ENCODE peak calls at places on chromosomes 4 and X, in nine cellular contexts. One of them, this sample, is unnamed.

GRCh38 chr4:144594471-144594986 is 51.4 kb upstream of the HHIP start:
- DNase-seq in H7: no peak
- DNase-seq in bronchial epithelial cell: no peak
- DNase-seq in stimulated activated CD4-positive, alpha-beta T cell treated with anti-CD3 and anti-CD28 coated beads, Interleukin-15, amount 100 ng/mL, for 24 hours: no peak
- DNase-seq in aorta: no peak
- DNase-seq in upper lobe of right lung: no peak
- DNase-seq in GM10248: no peak
- DNase-seq in transverse colon: no peak
- DNase-seq in M059J: peak; percentile 29
- DNase-seq in this sample: no peak

GRCh38 chr4:121216438-121216837 is 52.3 kb upstream of the TNIP3 start:
- DNase-seq in H7: no peak
- DNase-seq in GM10248: no peak
- DNase-seq in M059J: no peak
- DNase-seq in transverse colon: no peak
- DNase-seq in upper lobe of right lung: no peak
- DNase-seq in stimulated activated CD4-positive, alpha-beta T cell treated with anti-CD3 and anti-CD28 coated beads, Interleukin-15, amount 100 ng/mL, for 24 hours: no peak
- DNase-seq in bronchial epithelial cell: no peak
- DNase-seq in aorta: no peak
- DNase-seq in this sample: no peak

GRCh38 chrX:41563881-41564280 is 116.7 kb downstream of the NYX start:
- DNase-seq in M059J: peak; percentile 9
- DNase-seq in aorta: no peak
- DNase-seq in bronchial epithelial cell: no peak
- DNase-seq in GM10248: no peak
- DNase-seq in upper lobe of right lung: no peak
- DNase-seq in transverse colon: no peak
- DNase-seq in stimulated activated CD4-positive, alpha-beta T cell treated with anti-CD3 and anti-CD28 coated beads, Interleukin-15, amount 100 ng/mL, for 24 hours: no peak
- DNase-seq in H7: no peak
- DNase-seq in this sample: no peak

GRCh38 chr4:20203508-20203907 is 48.2 kb upstream of the SLIT2 start:
- DNase-seq in bronchial epithelial cell: peak; percentile 13
- DNase-seq in H7: no peak
- DNase-seq in upper lobe of right lung: no peak
- DNase-seq in transverse colon: no peak
- DNase-seq in stimulated activated CD4-positive, alpha-beta T cell treated with anti-CD3 and anti-CD28 coated beads, Interleukin-15, amount 100 ng/mL, for 24 hours: no peak
- DNase-seq in aorta: no peak
- DNase-seq in GM10248: no peak
- DNase-seq in M059J: peak; percentile 95
- DNase-seq in this sample: no peak

GRCh38 chr4:47939456-47939855 is 25.1 kb upstream of the NFXL1 start:
- DNase-seq in aorta: no peak
- DNase-seq in upper lobe of right lung: no peak
- DNase-seq in GM10248: no peak
- DNase-seq in stimulated activated CD4-positive, alpha-beta T cell treated with anti-CD3 and anti-CD28 coated beads, Interleukin-15, amount 100 ng/mL, for 24 hours: no peak
- DNase-seq in bronchial epithelial cell: no peak
- DNase-seq in transverse colon: no peak
- DNase-seq in H7: no peak
- DNase-seq in M059J: no peak
- DNase-seq in this sample: peak; percentile 35

GRCh38 chrX:1483843-1484637 is 31.3 kb upstream of the ASMTL start:
- DNase-seq in bronchial epithelial cell: no peak
- DNase-seq in aorta: peak; percentile 61
- DNase-seq in stimulated activated CD4-positive, alpha-beta T cell treated with anti-CD3 and anti-CD28 coated beads, Interleukin-15, amount 100 ng/mL, for 24 hours: no peak
- DNase-seq in GM10248: peak; percentile 77
- DNase-seq in transverse colon: no peak
- DNase-seq in H7: no peak
- DNase-seq in upper lobe of right lung: peak; percentile 27
- DNase-seq in M059J: no peak
- DNase-seq in this sample: no peak

GRCh38 chr4:10571896-10572295 is 112.7 kb downstream of the CLNK start:
- DNase-seq in stimulated activated CD4-positive, alpha-beta T cell treated with anti-CD3 and anti-CD28 coated beads, Interleukin-15, amount 100 ng/mL, for 24 hours: no peak
- DNase-seq in M059J: no peak
- DNase-seq in H7: no peak
- DNase-seq in upper lobe of right lung: no peak
- DNase-seq in GM10248: no peak
- DNase-seq in aorta: no peak
- DNase-seq in bronchial epithelial cell: peak; percentile 17
- DNase-seq in transverse colon: no peak
- DNase-seq in this sample: no peak

GRCh38 chr4:24477919-24478318 is 106.4 kb downstream of the DHX15 start:
- DNase-seq in aorta: no peak
- DNase-seq in upper lobe of right lung: no peak
- DNase-seq in stimulated activated CD4-positive, alpha-beta T cell treated with anti-CD3 and anti-CD28 coated beads, Interleukin-15, amount 100 ng/mL, for 24 hours: no peak
- DNase-seq in GM10248: no peak
- DNase-seq in M059J: peak; percentile 16
- DNase-seq in transverse colon: no peak
- DNase-seq in bronchial epithelial cell: no peak
- DNase-seq in H7: peak; percentile 51
- DNase-seq in this sample: no peak

GRCh38 chr4:184805462-184806245 is 20.1 kb downstream of the ACSL1 start:
- DNase-seq in bronchial epithelial cell: peak; percentile 48
- DNase-seq in transverse colon: peak; percentile 44
- DNase-seq in aorta: no peak
- DNase-seq in M059J: no peak
- DNase-seq in upper lobe of right lung: peak; percentile 92
- DNase-seq in H7: peak; percentile 49
- DNase-seq in GM10248: peak; percentile 36
- DNase-seq in stimulated activated CD4-positive, alpha-beta T cell treated with anti-CD3 and anti-CD28 coated beads, Interleukin-15, amount 100 ng/mL, for 24 hours: no peak
- DNase-seq in this sample: peak; percentile 48

GRCh38 chrX:150616179-150616862 is 47.9 kb downstream of the MTM1 start:
- DNase-seq in aorta: no peak
- DNase-seq in H7: peak; percentile 16
- DNase-seq in transverse colon: no peak
- DNase-seq in M059J: no peak
- DNase-seq in bronchial epithelial cell: no peak
- DNase-seq in GM10248: no peak
- DNase-seq in upper lobe of right lung: no peak
- DNase-seq in stimulated activated CD4-positive, alpha-beta T cell treated with anti-CD3 and anti-CD28 coated beads, Interleukin-15, amount 100 ng/mL, for 24 hours: no peak
- DNase-seq in this sample: no peak

GRCh38 chr4:2350982-2351381 is 67.5 kb downstream of the ZFYVE28 start:
- DNase-seq in H7: peak; percentile 22
- DNase-seq in transverse colon: peak; percentile 3
- DNase-seq in bronchial epithelial cell: no peak
- DNase-seq in M059J: no peak
- DNase-seq in GM10248: no peak
- DNase-seq in stimulated activated CD4-positive, alpha-beta T cell treated with anti-CD3 and anti-CD28 coated beads, Interleukin-15, amount 100 ng/mL, for 24 hours: no peak
- DNase-seq in upper lobe of right lung: peak; percentile 27
- DNase-seq in aorta: peak; percentile 26
- DNase-seq in this sample: no peak

GRCh38 chr4:186760576-186760975 is 36.9 kb upstream of the FAT1 start:
- DNase-seq in GM10248: no peak
- DNase-seq in aorta: no peak
- DNase-seq in upper lobe of right lung: no peak
- DNase-seq in transverse colon: no peak
- DNase-seq in H7: no peak
- DNase-seq in stimulated activated CD4-positive, alpha-beta T cell treated with anti-CD3 and anti-CD28 coated beads, Interleukin-15, amount 100 ng/mL, for 24 hours: no peak
- DNase-seq in M059J: peak; percentile 82
- DNase-seq in bronchial epithelial cell: peak; percentile 61
- DNase-seq in this sample: no peak

GRCh38 chr4:41438564-41438963 is 99.4 kb upstream of the LIMCH1 start:
- DNase-seq in M059J: no peak
- DNase-seq in bronchial epithelial cell: peak; percentile 50
- DNase-seq in H7: no peak
- DNase-seq in GM10248: no peak
- DNase-seq in transverse colon: no peak
- DNase-seq in aorta: no peak
- DNase-seq in stimulated activated CD4-positive, alpha-beta T cell treated with anti-CD3 and anti-CD28 coated beads, Interleukin-15, amount 100 ng/mL, for 24 hours: no peak
- DNase-seq in upper lobe of right lung: no peak
- DNase-seq in this sample: no peak

GRCh38 chrX:24298191-24298590 is 15.7 kb downstream of the SUPT20HL2 start:
- DNase-seq in transverse colon: no peak
- DNase-seq in bronchial epithelial cell: no peak
- DNase-seq in aorta: no peak
- DNase-seq in GM10248: no peak
- DNase-seq in upper lobe of right lung: no peak
- DNase-seq in H7: no peak
- DNase-seq in M059J: peak; percentile 60
- DNase-seq in stimulated activated CD4-positive, alpha-beta T cell treated with anti-CD3 and anti-CD28 coated beads, Interleukin-15, amount 100 ng/mL, for 24 hours: no peak
- DNase-seq in this sample: peak; percentile 7

GRCh38 chr4:88803600-88804096 is 106.0 kb upstream of the NAP1L5 start:
- DNase-seq in aorta: no peak
- DNase-seq in upper lobe of right lung: no peak
- DNase-seq in bronchial epithelial cell: peak; percentile 90
- DNase-seq in H7: no peak
- DNase-seq in stimulated activated CD4-positive, alpha-beta T cell treated with anti-CD3 and anti-CD28 coated beads, Interleukin-15, amount 100 ng/mL, for 24 hours: peak; percentile 29
- DNase-seq in transverse colon: peak; percentile 43
- DNase-seq in M059J: peak; percentile 88
- DNase-seq in GM10248: peak; percentile 7
- DNase-seq in this sample: peak; percentile 22

GRCh38 chrX:32448320-32448719 is 763.0 kb downstream of the DMD start:
- DNase-seq in H7: no peak
- DNase-seq in stimulated activated CD4-positive, alpha-beta T cell treated with anti-CD3 and anti-CD28 coated beads, Interleukin-15, amount 100 ng/mL, for 24 hours: no peak
- DNase-seq in M059J: peak; percentile 53
- DNase-seq in upper lobe of right lung: no peak
- DNase-seq in transverse colon: no peak
- DNase-seq in aorta: no peak
- DNase-seq in bronchial epithelial cell: peak; percentile 0
- DNase-seq in GM10248: peak; percentile 6
- DNase-seq in this sample: peak; percentile 0

GRCh38 chr4:38600575-38600974 is 63.4 kb upstream of the KLF3 start:
- DNase-seq in transverse colon: no peak
- DNase-seq in bronchial epithelial cell: peak; percentile 28
- DNase-seq in H7: no peak
- DNase-seq in M059J: no peak
- DNase-seq in upper lobe of right lung: no peak
- DNase-seq in GM10248: no peak
- DNase-seq in stimulated activated CD4-positive, alpha-beta T cell treated with anti-CD3 and anti-CD28 coated beads, Interleukin-15, amount 100 ng/mL, for 24 hours: no peak
- DNase-seq in aorta: no peak
- DNase-seq in this sample: no peak

GRCh38 chrX:141220342-141221008 is 21.8 kb downstream of the SPANXC start:
- DNase-seq in aorta: no peak
- DNase-seq in M059J: peak; percentile 91
- DNase-seq in H7: no peak
- DNase-seq in GM10248: no peak
- DNase-seq in transverse colon: no peak
- DNase-seq in bronchial epithelial cell: peak; percentile 79
- DNase-seq in stimulated activated CD4-positive, alpha-beta T cell treated with anti-CD3 and anti-CD28 coated beads, Interleukin-15, amount 100 ng/mL, for 24 hours: no peak
- DNase-seq in upper lobe of right lung: no peak
- DNase-seq in this sample: no peak

GRCh38 chrX:8960809-8961413 is 73.0 kb downstream of the FAM9B start:
- DNase-seq in GM10248: no peak
- DNase-seq in stimulated activated CD4-positive, alpha-beta T cell treated with anti-CD3 and anti-CD28 coated beads, Interleukin-15, amount 100 ng/mL, for 24 hours: no peak
- DNase-seq in bronchial epithelial cell: no peak
- DNase-seq in H7: no peak
- DNase-seq in aorta: no peak
- DNase-seq in upper lobe of right lung: no peak
- DNase-seq in M059J: peak; percentile 25
- DNase-seq in transverse colon: no peak
- DNase-seq in this sample: no peak

GRCh38 chrX:13074297-13075262 is 30.2 kb upstream of the FAM9C start:
- DNase-seq in transverse colon: no peak
- DNase-seq in aorta: no peak
- DNase-seq in upper lobe of right lung: no peak
- DNase-seq in bronchial epithelial cell: no peak
- DNase-seq in stimulated activated CD4-positive, alpha-beta T cell treated with anti-CD3 and anti-CD28 coated beads, Interleukin-15, amount 100 ng/mL, for 24 hours: no peak
- DNase-seq in GM10248: peak; percentile 56
- DNase-seq in H7: no peak
- DNase-seq in M059J: no peak
- DNase-seq in this sample: no peak

GRCh38 chr4:139833131-139833930 is 167.7 kb downstream of the MGST2 start:
- DNase-seq in H7: peak; percentile 50
- DNase-seq in upper lobe of right lung: no peak
- DNase-seq in bronchial epithelial cell: no peak
- DNase-seq in transverse colon: no peak
- DNase-seq in GM10248: no peak
- DNase-seq in stimulated activated CD4-positive, alpha-beta T cell treated with anti-CD3 and anti-CD28 coated beads, Interleukin-15, amount 100 ng/mL, for 24 hours: no peak
- DNase-seq in aorta: no peak
- DNase-seq in M059J: no peak
- DNase-seq in this sample: no peak

GRCh38 chrX:46620505-46620904 is 46.9 kb downstream of the CHST7 start:
- DNase-seq in aorta: no peak
- DNase-seq in transverse colon: no peak
- DNase-seq in stimulated activated CD4-positive, alpha-beta T cell treated with anti-CD3 and anti-CD28 coated beads, Interleukin-15, amount 100 ng/mL, for 24 hours: no peak
- DNase-seq in upper lobe of right lung: no peak
- DNase-seq in M059J: no peak
- DNase-seq in bronchial epithelial cell: peak; percentile 33
- DNase-seq in GM10248: no peak
- DNase-seq in H7: no peak
- DNase-seq in this sample: no peak

GRCh38 chr4:118904418-118904817 is 15.8 kb downstream of the SYNPO2 start:
- DNase-seq in upper lobe of right lung: no peak
- DNase-seq in transverse colon: no peak
- DNase-seq in aorta: no peak
- DNase-seq in stimulated activated CD4-positive, alpha-beta T cell treated with anti-CD3 and anti-CD28 coated beads, Interleukin-15, amount 100 ng/mL, for 24 hours: no peak
- DNase-seq in M059J: no peak
- DNase-seq in bronchial epithelial cell: no peak
- DNase-seq in GM10248: no peak
- DNase-seq in H7: no peak
- DNase-seq in this sample: no peak

GRCh38 chrX:20056704-20057103 is 60.0 kb downstream of the MAP7D2 start:
- DNase-seq in transverse colon: no peak
- DNase-seq in GM10248: no peak
- DNase-seq in M059J: peak; percentile 88
- DNase-seq in aorta: no peak
- DNase-seq in stimulated activated CD4-positive, alpha-beta T cell treated with anti-CD3 and anti-CD28 coated beads, Interleukin-15, amount 100 ng/mL, for 24 hours: no peak
- DNase-seq in H7: no peak
- DNase-seq in upper lobe of right lung: no peak
- DNase-seq in bronchial epithelial cell: peak; percentile 91
- DNase-seq in this sample: peak; percentile 53

GRCh38 chr4:65825121-65825520 is 154.8 kb upstream of the EPHA5 start:
- DNase-seq in M059J: peak; percentile 73
- DNase-seq in aorta: no peak
- DNase-seq in H7: no peak
- DNase-seq in bronchial epithelial cell: peak; percentile 77
- DNase-seq in transverse colon: no peak
- DNase-seq in GM10248: no peak
- DNase-seq in stimulated activated CD4-positive, alpha-beta T cell treated with anti-CD3 and anti-CD28 coated beads, Interleukin-15, amount 100 ng/mL, for 24 hours: no peak
- DNase-seq in upper lobe of right lung: no peak
- DNase-seq in this sample: no peak

GRCh38 chrX:109774136-109774535 is 41.1 kb upstream of the ACSL4 start:
- DNase-seq in bronchial epithelial cell: no peak
- DNase-seq in transverse colon: no peak
- DNase-seq in GM10248: no peak
- DNase-seq in M059J: peak; percentile 17
- DNase-seq in stimulated activated CD4-positive, alpha-beta T cell treated with anti-CD3 and anti-CD28 coated beads, Interleukin-15, amount 100 ng/mL, for 24 hours: no peak
- DNase-seq in upper lobe of right lung: no peak
- DNase-seq in aorta: no peak
- DNase-seq in H7: no peak
- DNase-seq in this sample: no peak

GRCh38 chrX:140034916-140035315 is 69.6 kb upstream of the CXorf66 start:
- DNase-seq in H7: peak; percentile 47
- DNase-seq in upper lobe of right lung: no peak
- DNase-seq in bronchial epithelial cell: peak; percentile 0
- DNase-seq in stimulated activated CD4-positive, alpha-beta T cell treated with anti-CD3 and anti-CD28 coated beads, Interleukin-15, amount 100 ng/mL, for 24 hours: no peak
- DNase-seq in aorta: no peak
- DNase-seq in M059J: peak; percentile 30
- DNase-seq in GM10248: no peak
- DNase-seq in transverse colon: no peak
- DNase-seq in this sample: no peak

GRCh38 chrX:78545233-78545632 is 113.9 kb downstream of the RTL3 start:
- DNase-seq in aorta: no peak
- DNase-seq in M059J: peak; percentile 1
- DNase-seq in stimulated activated CD4-positive, alpha-beta T cell treated with anti-CD3 and anti-CD28 coated beads, Interleukin-15, amount 100 ng/mL, for 24 hours: no peak
- DNase-seq in H7: no peak
- DNase-seq in bronchial epithelial cell: no peak
- DNase-seq in upper lobe of right lung: no peak
- DNase-seq in transverse colon: no peak
- DNase-seq in GM10248: no peak
- DNase-seq in this sample: no peak

This sample was measured in Calu3.